ENCODE peak calls at places on chromosomes 12 and 14, in eight cellular contexts. F is lower lobe of right lung; R is Right ventricle myocardium superior; Z is heart right ventricle; N is stimulated activated CD8-positive, alpha-beta memory T cell treated with anti-CD3 and anti-CD28 coated beads, Interleukin-2, amount 100 ng/mL, for 48 hours; M is right cardiac atrium; O is NCI-H69; J is A172. K is an unnamed sample.

GRCh38 chr14:74620497-74620921 is 8.5 kb upstream of the LTBP2 start:
- DNase-seq in F (no peak), R (no peak), Z (no peak), N (no peak), M (no peak), O (no peak), J (peak), K (no peak)

GRCh38 chr14:68747366-68747765 is 45.5 kb downstream of the ZFP36L1 start:
- DNase-seq in F (no peak), R (no peak), Z (no peak), N (no peak), M (no peak), O (no peak), J (no peak), K (no peak)

GRCh38 chr12:89349814-89350213 is 2.5 kb downstream of the DUSP6 start:
- DNase-seq in F (no peak), R (no peak), Z (no peak), N (no peak), M (peak), O (peak), J (peak), K (no peak)

GRCh38 chr14:95232894-95233584 is 75.7 kb upstream of the DICER1 start:
- DNase-seq in F (no peak), R (no peak), Z (no peak), N (no peak), M (no peak), O (no peak), J (no peak), K (no peak)

GRCh38 chr12:33649992-33650391 is 210.4 kb upstream of the SYT10 start:
- DNase-seq in F (no peak), R (no peak), Z (no peak), N (no peak), M (no peak), O (no peak), J (no peak), K (no peak)

GRCh38 chr14:100467939-100468338 is 119.3 kb downstream of the BEGAIN start:
- DNase-seq in F (no peak), R (no peak), Z (no peak), N (no peak), M (no peak), O (no peak), J (no peak), K (no peak)

GRCh38 chr14:69543341-69544249 is 31.1 kb downstream of the CCDC177 start:
- DNase-seq in F (peak), R (peak), Z (no peak), N (peak), M (peak), O (peak), J (peak), K (peak)

GRCh38 chr14:32004300-32004699 is 72.8 kb upstream of the ARHGAP5 start:
- DNase-seq in F (no peak), R (no peak), Z (no peak), N (no peak), M (no peak), O (no peak), J (peak), K (no peak)

GRCh38 chr14:53227154-53227718 is 74.1 kb upstream of the DDHD1 start:
- DNase-seq in F (no peak), R (no peak), Z (no peak), N (no peak), M (no peak), O (no peak), J (no peak), K (no peak)

GRCh38 chr12:114384746-114385145 is 21.2 kb downstream of the TBX5 start:
- DNase-seq in F (no peak), R (no peak), Z (no peak), N (no peak), M (no peak), O (no peak), J (no peak), K (no peak)

GRCh38 chr12:17503742-17504141 is 586.3 kb downstream of the RERGL start:
- DNase-seq in F (no peak), R (no peak), Z (no peak), N (no peak), M (no peak), O (no peak), J (no peak), K (no peak)

K was measured in psoas muscle.